ENCODE peak calls at places on chromosome 18, in five cellular contexts. A is endodermal cell, U is fibroblast of mammary gland, H is heart right ventricle, N is A549. Y is an unnamed sample.

GRCh38 chr18:24930974-24931373 is 421.0 kb downstream of the ZNF521 start:
- DNase-seq in A (peak; percentile 76), N (no peak), H (no peak), U (no peak), Y (no peak)

GRCh38 chr18:69636529-69637301 is 236.0 kb downstream of the DOK6 start:
- DNase-seq in U (no peak), A (peak; percentile 73), N (no peak), H (no peak), Y (no peak)

GRCh38 chr18:21053127-21053526 is 58.5 kb downstream of the ROCK1 start:
- DNase-seq in U (peak; percentile 89), H (no peak), A (no peak), N (peak; percentile 18), Y (no peak)

GRCh38 chr18:44761812-44762211 is 81.1 kb downstream of the SETBP1 start:
- DNase-seq in U (no peak), H (no peak), N (no peak), A (no peak), Y (no peak)

GRCh38 chr18:56489901-56490300 is 148.5 kb downstream of the TXNL1 start:
- DNase-seq in A (no peak), H (no peak), N (no peak), U (no peak), Y (no peak)

GRCh38 chr18:80192653-80193385 is 54.5 kb downstream of the PARD6G start:
- DNase-seq in A (peak; percentile 26), U (no peak), N (no peak), H (no peak), Y (peak; percentile 64)

GRCh38 chr18:26865557-26865956 is at the start of gene AQP4:
- DNase-seq in H (peak; percentile 26), A (peak; percentile 62), N (no peak), U (no peak), Y (no peak)

GRCh38 chr18:50073319-50073718 is 121.6 kb downstream of the MYO5B start:
- DNase-seq in U (no peak), H (no peak), A (no peak), N (no peak), Y (no peak)

GRCh38 chr18:44826418-44827259 is 146.0 kb downstream of the SETBP1 start:
- DNase-seq in A (no peak), H (peak; percentile 88), U (peak; percentile 96), N (no peak), Y (peak; percentile 92)

GRCh38 chr18:51425889-51426288 is 228.4 kb upstream of the MEX3C start:
- DNase-seq in U (peak; percentile 0), N (no peak), H (no peak), A (no peak), Y (no peak)

GRCh38 chr18:48024009-48024512 is 93.6 kb upstream of the SMAD2 start:
- DNase-seq in U (no peak), N (no peak), H (no peak), A (no peak), Y (no peak)

GRCh38 chr18:54269924-54270844 is 867 bp downstream of the POLI start:
- DNase-seq in U (peak; percentile 45), H (peak; percentile 38), A (peak; percentile 90), N (peak; percentile 30), Y (no peak)

GRCh38 chr18:62760403-62760734 is 45.0 kb downstream of the PHLPP1 start:
- DNase-seq in N (no peak), U (no peak), H (no peak), A (peak; percentile 68), Y (no peak)

GRCh38 chr18:66582151-66582550 is 21.7 kb downstream of the CDH19 start:
- DNase-seq in H (no peak), U (no peak), N (no peak), A (no peak), Y (no peak)

GRCh38 chr18:51069885-51070284 is 39.9 kb downstream of the SMAD4 start:
- DNase-seq in A (no peak), U (peak; percentile 11), N (no peak), H (no peak), Y (no peak)

GRCh38 chr18:74407888-74408287 is 49.2 kb downstream of the DIPK1C start:
- DNase-seq in N (no peak), H (no peak), U (no peak), A (no peak), Y (no peak)

GRCh38 chr18:9546468-9546867 is 67.9 kb downstream of the PPP4R1 start:
- DNase-seq in A (no peak), N (no peak), U (no peak), H (no peak), Y (no peak)

GRCh38 chr18:24195296-24196053 is 56.6 kb downstream of the CABYR start:
- DNase-seq in A (no peak), U (no peak), N (no peak), H (no peak), Y (no peak)

GRCh38 chr18:50844554-50844953 is 24.7 kb upstream of the MRO start:
- DNase-seq in U (no peak), H (no peak), N (no peak), A (no peak), Y (no peak)

GRCh38 chr18:9048808-9049494 is 53.5 kb upstream of the NDUFV2 start:
- DNase-seq in N (no peak), U (peak; percentile 80), A (no peak), H (no peak), Y (no peak)

GRCh38 chr18:48570313-48570712 is 31.5 kb downstream of the CTIF start:
- DNase-seq in N (no peak), H (no peak), A (no peak), U (no peak), Y (no peak)

GRCh38 chr18:29749699-29750098 is 1292.8 kb downstream of the DSC3 start:
- DNase-seq in A (no peak), H (no peak), N (no peak), U (peak; percentile 20), Y (no peak)

GRCh38 chr18:68841301-68841700 is 43.4 kb downstream of the CCDC102B start:
- DNase-seq in A (no peak), U (peak; percentile 50), N (no peak), H (no peak), Y (no peak)

GRCh38 chr18:9022397-9023170 is 79.9 kb upstream of the NDUFV2 start:
- DNase-seq in U (peak; percentile 28), N (no peak), A (peak; percentile 58), H (no peak), Y (no peak)

GRCh38 chr18:68397241-68398035 is 317.5 kb downstream of the TMX3 start:
- DNase-seq in U (peak; percentile 82), A (no peak), H (no peak), N (no peak), Y (no peak)

GRCh38 chr18:54878662-54879058 is 50.4 kb downstream of the RAB27B start:
- DNase-seq in U (no peak), H (no peak), N (no peak), A (no peak), Y (no peak)

GRCh38 chr18:23573948-23574431 is 12.3 kb downstream of the NPC1 start:
- DNase-seq in N (no peak), H (no peak), U (peak; percentile 89), A (peak; percentile 73), Y (peak; percentile 64)

GRCh38 chr18:13267517-13267916 is 49.0 kb downstream of the LDLRAD4 start:
- DNase-seq in N (no peak), A (peak; percentile 40), U (no peak), H (no peak), Y (peak; percentile 66)

GRCh38 chr18:907171-907879 is 2.7 kb downstream of the ADCYAP1 start:
- DNase-seq in U (no peak), H (no peak), A (peak; percentile 78), N (no peak), Y (no peak)

GRCh38 chr18:55695091-55695490 is 107.1 kb upstream of the TCF4 start:
- DNase-seq in U (no peak), H (no peak), A (no peak), N (no peak), Y (no peak)

GRCh38 chr18:12088096-12088495 is 5.5 kb upstream of the ANKRD62 start:
- DNase-seq in U (no peak), N (no peak), H (no peak), A (no peak), Y (no peak)

GRCh38 chr18:12091742-12092141 is 1.9 kb upstream of the ANKRD62 start:
- DNase-seq in N (no peak), U (no peak), A (no peak), H (no peak), Y (no peak)

GRCh38 chr18:12093520-12094257 is at the start of gene ANKRD62:
- DNase-seq in U (no peak), H (no peak), A (peak; percentile 75), N (no peak), Y (no peak)

GRCh38 chr18:12088731-12089375 is 4.8 kb upstream of the ANKRD62 start:
- DNase-seq in A (no peak), N (no peak), U (no peak), H (no peak), Y (no peak)

DNA sequence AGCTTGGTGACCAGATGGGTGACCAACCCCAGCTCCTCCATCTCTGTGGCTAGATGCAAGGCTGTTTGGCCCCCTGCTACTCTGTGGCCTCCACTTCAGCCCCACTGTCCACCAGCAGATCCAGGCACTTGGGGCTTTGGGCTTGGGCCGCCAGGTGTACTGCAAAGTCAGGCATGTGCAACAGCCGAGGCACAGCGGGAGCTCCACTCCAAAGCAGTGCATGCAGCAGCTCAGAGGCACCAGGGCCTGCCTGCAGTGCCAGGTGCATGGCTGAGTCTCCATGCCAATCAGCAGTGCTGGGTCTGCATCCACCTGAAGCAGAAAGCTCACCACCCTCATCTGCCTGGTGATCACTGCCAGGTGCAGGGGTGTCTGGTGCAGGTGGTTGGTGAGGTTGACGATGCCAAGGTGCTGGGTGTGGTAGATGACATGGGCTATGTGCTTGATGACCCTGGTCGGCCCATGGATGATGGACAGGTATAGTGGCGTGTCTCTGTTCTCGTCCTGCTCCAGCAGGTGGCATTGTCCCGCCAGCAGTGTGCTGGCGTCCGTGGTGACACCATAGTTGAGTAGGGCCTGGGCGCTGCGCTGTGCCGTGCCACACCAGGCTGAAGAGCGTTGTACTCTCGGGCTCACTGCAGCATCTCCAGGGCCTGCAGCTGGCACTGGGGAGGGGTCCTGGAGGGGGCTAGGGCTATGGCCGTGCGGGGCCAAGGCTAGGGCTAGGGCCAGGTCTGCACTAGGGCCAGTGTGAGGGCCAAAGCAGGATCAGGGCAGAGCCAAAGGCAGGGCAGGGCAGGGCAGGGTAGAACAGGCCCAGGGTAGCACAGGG is 1.0 kb upstream of the ANKRD62 start:
- DNase-seq in N (peak; percentile 41), U (no peak), A (peak; percentile 85), H (no peak), Y (no peak)
- TF ChIP-seq CTCF in N (peak; percentile 53), U (no peak), A (peak; percentile 83), H (peak; percentile 46), Y (peak; percentile 52)

DNA sequence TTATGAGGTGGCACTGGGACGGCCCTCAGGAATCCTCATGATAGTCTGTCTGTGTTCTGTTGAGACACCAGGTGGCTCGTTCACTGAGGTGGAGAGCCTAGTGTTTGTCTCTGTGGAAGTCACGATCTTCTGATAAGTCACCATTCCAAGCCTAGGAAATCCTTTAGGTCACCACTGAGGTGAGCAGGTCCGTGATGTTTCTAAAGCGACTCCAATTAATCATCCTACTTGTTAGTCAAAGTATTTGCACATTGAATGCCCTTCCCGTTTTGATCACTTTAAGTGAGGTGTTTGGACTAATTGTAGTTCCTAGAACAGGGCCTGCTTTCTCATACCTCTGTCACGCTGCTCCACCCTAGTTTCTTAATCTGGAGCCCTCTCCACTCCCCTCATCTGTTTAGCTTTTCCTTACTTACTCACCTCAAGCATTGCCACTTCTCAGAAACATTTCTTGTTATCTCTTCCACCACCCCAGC is 28.0 kb upstream of the DSG3 start:
- DNase-seq in N (no peak), A (peak; percentile 44), H (no peak), U (no peak), Y (no peak)
- TF ChIP-seq CTCF in N (no peak), A (no peak), H (no peak), U (no peak), Y (no peak)

GRCh38 chr18:22490429-22490846 is 72.7 kb upstream of the CTAGE1 start:
- DNase-seq in N (no peak), A (no peak), H (no peak), U (no peak), Y (no peak)
- TF ChIP-seq CTCF in N (no peak), A (peak; percentile 63), H (peak; percentile 8), U (no peak), Y (no peak)

GRCh38 chr18:75546964-75547363 is 119.5 kb upstream of the SMIM21 start:
- DNase-seq in A (no peak), U (no peak), N (no peak), H (no peak), Y (peak; percentile 59)
- TF ChIP-seq CTCF in A (peak; percentile 37), U (peak; percentile 11), N (no peak), H (no peak), Y (no peak)